ENCODE peak calls at places on chromosome 10, in nine cellular contexts. O is pancreas, J is AG04449, Y is testis, N is endodermal cell, E is GM12865, I is thoracic aorta, H is cardiac muscle cell, V is WTC11. S is an unnamed sample.

GRCh38 chr10:65548046-65548445 is 1377.8 kb upstream of the LRRTM3 start:
- DNase-seq in Y (no peak), O (no peak), N (no peak), E (no peak), V (no peak), I (no peak), J (no peak), H (no peak), S (no peak)

GRCh38 chr10:123021517-123021916 is 12.7 kb downstream of the ACADSB start:
- DNase-seq in H (no peak), Y (no peak), N (no peak), V (no peak), I (no peak), J (no peak), O (no peak), E (peak; percentile 14), S (no peak)

GRCh38 chr10:132847416-132847777 is 61.5 kb upstream of the NKX6-2 start:
- DNase-seq in E (no peak), Y (no peak), N (peak; percentile 36), J (no peak), V (no peak), O (no peak), I (no peak), H (no peak), S (no peak)

GRCh38 chr10:43448742-43449141 is 11.8 kb downstream of the ZNF487 start:
- DNase-seq in N (no peak), H (no peak), E (no peak), I (no peak), Y (no peak), J (no peak), V (no peak), O (no peak), S (no peak)

GRCh38 chr10:5589963-5590511 is 65.3 kb downstream of the CALML3 start:
- DNase-seq in O (no peak), J (peak; percentile 17), I (no peak), E (peak; percentile 18), V (no peak), Y (no peak), H (no peak), N (peak; percentile 70), S (no peak)

GRCh38 chr10:117987242-117987909 is 59.4 kb downstream of the RAB11FIP2 start:
- DNase-seq in N (no peak), V (no peak), E (no peak), J (no peak), O (no peak), H (no peak), I (no peak), Y (no peak), S (no peak)

GRCh38 chr10:9957352-9957751 is 1060.3 kb upstream of the CELF2 start:
- DNase-seq in J (peak; percentile 5), O (no peak), E (no peak), V (no peak), Y (no peak), H (no peak), N (no peak), I (no peak), S (no peak)

GRCh38 chr10:131885391-131886165 is 15.2 kb upstream of the PPP2R2D start:
- DNase-seq in H (peak; percentile 84), J (no peak), Y (peak; percentile 81), E (peak; percentile 69), V (peak; percentile 88), N (peak; percentile 95), I (peak; percentile 23), O (peak; percentile 91), S (peak; percentile 88)

GRCh38 chr10:94397549-94398370 is 4.6 kb upstream of the TBC1D12 start:
- DNase-seq in O (no peak), H (no peak), J (no peak), N (no peak), I (no peak), E (no peak), V (no peak), Y (no peak), S (no peak)

GRCh38 chr10:123038782-123039631 is 30.2 kb downstream of the ACADSB start:
- DNase-seq in N (peak; percentile 51), H (no peak), E (peak; percentile 9), I (no peak), O (no peak), Y (no peak), J (no peak), V (no peak), S (no peak)

GRCh38 chr10:88515235-88515634 is 67.9 kb downstream of the RNLS start:
- DNase-seq in J (no peak), Y (no peak), V (no peak), O (no peak), N (no peak), I (no peak), E (no peak), H (no peak), S (no peak)

GRCh38 chr10:29828978-29829377 is 194.2 kb upstream of the SVIL start:
- DNase-seq in Y (no peak), O (no peak), J (no peak), V (no peak), N (no peak), I (no peak), E (no peak), H (no peak), S (no peak)

GRCh38 chr10:11162828-11163599 is 145.3 kb downstream of the CELF2 start:
- DNase-seq in E (peak; percentile 96), N (peak; percentile 30), V (no peak), Y (peak; percentile 51), J (no peak), H (peak; percentile 69), O (no peak), I (no peak), S (peak; percentile 80)

GRCh38 chr10:11167233-11167979 is 149.7 kb downstream of the CELF2 start:
- DNase-seq in N (no peak), J (no peak), I (no peak), O (no peak), H (no peak), V (no peak), Y (no peak), E (no peak), S (no peak)

GRCh38 chr10:11165591-11166543 is 148.2 kb downstream of the CELF2 start:
- DNase-seq in O (peak; percentile 44), N (peak; percentile 85), I (no peak), H (peak; percentile 72), Y (peak; percentile 85), J (no peak), V (peak; percentile 66), E (peak; percentile 93), S (peak; percentile 83)

GRCh38 chr10:11163990-11164805 is 146.5 kb downstream of the CELF2 start:
- DNase-seq in J (no peak), I (no peak), Y (no peak), O (no peak), E (peak; percentile 52), V (no peak), N (no peak), H (no peak), S (no peak)

GRCh38 chr10:11164806-11165590 is 147.3 kb downstream of the CELF2 start:
- DNase-seq in J (peak; percentile 50), N (peak; percentile 79), H (peak; percentile 82), O (no peak), I (peak; percentile 36), V (peak; percentile 28), Y (peak; percentile 63), E (peak; percentile 85), S (peak; percentile 82)
- TF ChIP-seq CTCF in J (no peak), N (no peak), H (no peak), O (no peak), I (no peak), V (no peak), Y (no peak), E (no peak), S (no peak)

GRCh38 chr10:119688033-119688508 is 36.9 kb downstream of the BAG3 start:
- DNase-seq in V (no peak), I (no peak), J (no peak), O (no peak), H (peak; percentile 54), E (peak; percentile 64), N (peak; percentile 80), Y (no peak), S (peak; percentile 18)
- TF ChIP-seq CTCF in V (no peak), I (no peak), J (no peak), O (no peak), H (no peak), E (peak; percentile 20), N (peak; percentile 52), Y (no peak), S (peak; percentile 54)

GRCh38 chr10:95475827-95476481 is 85.2 kb downstream of the SORBS1 start:
- DNase-seq in Y (no peak), O (peak; percentile 87), H (no peak), E (no peak), N (peak; percentile 53), V (no peak), I (no peak), J (no peak), S (no peak)
- TF ChIP-seq CTCF in Y (no peak), O (no peak), H (no peak), E (no peak), N (no peak), V (no peak), I (no peak), J (no peak), S (no peak)

GRCh38 chr10:74231375-74231774 is 80.4 kb downstream of the ADK start:
- DNase-seq in V (no peak), J (no peak), H (no peak), E (no peak), O (no peak), Y (no peak), I (no peak), N (no peak), S (no peak)

GRCh38 chr10:74233281-74233680 is 82.3 kb downstream of the ADK start:
- DNase-seq in E (no peak), N (no peak), J (no peak), V (no peak), H (no peak), Y (no peak), I (no peak), O (no peak), S (no peak)

GRCh38 chr10:74238031-74238431 is 87.0 kb downstream of the ADK start:
- DNase-seq in I (no peak), N (no peak), V (no peak), H (no peak), Y (no peak), O (no peak), J (no peak), E (no peak), S (no peak)

DNA sequence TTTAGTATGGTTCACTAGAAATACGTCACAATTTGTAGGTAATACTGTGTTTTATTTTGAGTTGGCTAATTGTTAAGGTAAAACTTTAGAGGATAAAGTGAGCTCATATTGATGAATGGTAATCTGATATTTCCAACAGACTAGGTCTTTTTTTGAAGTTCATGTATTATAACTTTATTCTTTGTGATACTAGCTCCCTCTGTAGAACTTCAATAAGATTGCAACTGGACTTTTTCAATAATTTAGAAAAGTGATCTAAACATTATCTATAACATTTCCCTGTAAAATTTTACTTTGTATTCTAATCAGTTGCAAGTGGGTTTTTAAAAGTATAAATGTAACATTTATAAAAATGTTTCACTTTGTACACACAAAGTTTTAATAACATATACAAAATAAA is 83.5 kb downstream of the ADK start:
- DNase-seq in O (no peak), E (no peak), V (no peak), I (no peak), N (no peak), H (no peak), J (no peak), Y (no peak), S (no peak)
- TF ChIP-seq CTCF in O (peak; percentile 16), E (peak; percentile 16), V (no peak), I (peak; percentile 29), N (peak; percentile 48), H (peak; percentile 50), J (no peak), Y (no peak), S (peak; percentile 39)